ENCODE peak calls at places on chromosome 19, in eight cellular contexts. D is AG10803, A is astrocyte, E is neural progenitor cell, M is left ventricle myocardium inferior, S is lower lobe of right lung, C is cardiac muscle cell, J is IMR-90. O is an unnamed sample.

GRCh38 chr19:33720691-33721682 is 75.7 kb upstream of the KCTD15 start:
- DNase-seq in M (no peak), S (no peak), C (no peak), A (no peak), J (no peak), E (peak), D (no peak), O (no peak)

GRCh38 chr19:43725468-43725867 is 9.6 kb downstream of the IRGC start:
- DNase-seq in S (no peak), D (no peak), A (no peak), C (peak), J (no peak), M (no peak), E (no peak), O (no peak)

GRCh38 chr19:28436320-28436719 is 776.6 kb downstream of the UQCRFS1 start:
- DNase-seq in D (no peak), S (no peak), C (no peak), E (no peak), M (no peak), J (no peak), A (no peak), O (no peak)

GRCh38 chr19:30268601-30269000 is 103.6 kb upstream of the ZNF536 start:
- DNase-seq in A (no peak), D (no peak), E (no peak), S (no peak), M (no peak), C (no peak), J (no peak), O (no peak)

GRCh38 chr19:47686679-47687450 is 26.4 kb upstream of the EHD2 start:
- DNase-seq in E (no peak), M (no peak), A (no peak), C (no peak), S (no peak), D (no peak), J (no peak), O (no peak)

GRCh38 chr19:16018801-16019551 is 57.3 kb upstream of the TPM4 start:
- DNase-seq in J (no peak), E (no peak), D (no peak), S (no peak), A (no peak), M (no peak), C (no peak), O (no peak)

GRCh38 chr19:48873476-48874308 is 1.5 kb downstream of the PPP1R15A start:
- DNase-seq in J (no peak), E (peak), M (no peak), S (no peak), A (no peak), C (peak), D (peak), O (no peak)

GRCh38 chr19:37953125-37953524 is 46.1 kb downstream of the SIPA1L3 start:
- DNase-seq in C (no peak), E (peak), A (peak), D (no peak), J (no peak), S (no peak), M (no peak), O (no peak)

GRCh38 chr19:23823952-23824389 is 65.3 kb upstream of the ZNF681 start:
- DNase-seq in M (no peak), D (no peak), S (no peak), C (peak), E (peak), J (no peak), A (no peak), O (no peak)

GRCh38 chr19:14160017-14160703 is 23.8 kb upstream of the ASF1B start:
- DNase-seq in S (no peak), M (no peak), E (no peak), A (no peak), J (no peak), D (no peak), C (no peak), O (no peak)

GRCh38 chr19:35044317-35045117 is 3.0 kb downstream of the HPN start:
- DNase-seq in S (no peak), A (no peak), C (peak), E (peak), M (peak), J (peak), D (peak), O (no peak)

GRCh38 chr19:6616011-6616410 is 25.1 kb upstream of the CD70 start:
- DNase-seq in S (no peak), D (peak), M (no peak), C (peak), A (peak), E (no peak), J (no peak), O (no peak)

GRCh38 chr19:29495091-29495490 is 30.7 kb upstream of the VSTM2B start:
- DNase-seq in S (peak), D (no peak), E (no peak), M (no peak), C (no peak), A (no peak), J (no peak), O (no peak)

GRCh38 chr19:55117063-55117635 is 288 bp downstream of the PPP1R12C start:
- DNase-seq in J (no peak), A (no peak), D (no peak), M (no peak), E (no peak), S (no peak), C (no peak), O (no peak)

GRCh38 chr19:2015611-2015950 is at the start of gene BTBD2:
- DNase-seq in S (peak), E (no peak), D (peak), M (no peak), A (peak), J (peak), C (peak), O (peak)

GRCh38 chr19:4035582-4035981 is 28.0 kb downstream of the PIAS4 start:
- DNase-seq in E (no peak), A (peak), D (no peak), M (no peak), S (no peak), J (peak), C (no peak), O (no peak)
- H3K4me3 ChIP-seq in E (no peak), A (no peak), D (no peak), M (no peak), S (no peak), J (no peak), C (no peak), O (no peak)

GRCh38 chr19:17511724-17512573 is 500 bp downstream of the PGLS start:
- DNase-seq in A (peak), E (peak), M (peak), S (peak), D (peak), C (peak), J (peak), O (peak)
- TF ChIP-seq CTCF in A (no peak), E (no peak), M (peak), S (peak), D (peak), C (peak), J (no peak), O (peak)

GRCh38 chr19:42380155-42380554 is 9.9 kb downstream of the CNFN start:
- DNase-seq in M (no peak), A (no peak), E (no peak), S (no peak), D (no peak), C (no peak), J (no peak), O (no peak)
- H3K4me3 ChIP-seq in M (no peak), A (no peak), E (no peak), S (no peak), D (no peak), C (no peak), J (no peak), O (no peak)

GRCh38 chr19:51297406-51297805 is 14.0 kb upstream of the IGLON5 start:
- DNase-seq in C (no peak), J (no peak), D (no peak), S (no peak), M (no peak), E (no peak), A (no peak), O (no peak)

GRCh38 chr19:51295382-51296126 is 15.9 kb upstream of the IGLON5 start:
- DNase-seq in J (no peak), D (no peak), C (no peak), M (no peak), E (peak), S (no peak), A (no peak), O (no peak)

GRCh38 chr19:51294211-51294976 is 17.1 kb upstream of the IGLON5 start:
- DNase-seq in S (no peak), D (no peak), C (no peak), A (no peak), M (no peak), E (peak), J (no peak), O (no peak)

GRCh38 chr19:51294977-51295375 is 16.5 kb upstream of the IGLON5 start:
- DNase-seq in E (no peak), D (no peak), C (no peak), J (no peak), A (no peak), M (no peak), S (no peak), O (no peak)

GRCh38 chr19:51296331-51297093 is 14.9 kb upstream of the IGLON5 start:
- DNase-seq in D (no peak), J (no peak), S (no peak), M (no peak), A (no peak), C (peak), E (peak), O (no peak)
- TF ChIP-seq CTCF in D (peak), J (no peak), S (no peak), M (no peak), A (no peak), C (peak), E (peak), O (no peak)

GRCh38 chr19:32339988-32340874 is 5.2 kb upstream of the ZNF507 start:
- DNase-seq in A (no peak), C (peak), S (peak), E (peak), D (peak), J (peak), M (peak), O (no peak)
- H3K4me3 ChIP-seq in A (no peak), C (no peak), S (no peak), E (no peak), D (no peak), J (no peak), M (no peak), O (no peak)